ENCODE peak calls at places on chromosomes 13 and 19, in five cellular contexts. Y is stimulated activated CD4-positive, alpha-beta T cell treated with anti-CD3 and anti-CD28 coated beads, TNF-alpha, amount 100 ng/mL, for 24 hours; M is AG08396; H is NCI-H1105 treated with DMSO at 0.1 percent for 48 hours; I is activated CD4-positive, alpha-beta T cell treated with anti-CD3 and anti-CD28 coated beads, Interleukin-2, amount 50 U/mL, for 1 hour. Q is an unnamed sample.

GRCh38 chr13:24864579-24864978 is 100.6 kb downstream of the RNF17 start:
- DNase-seq in H (no peak), M (no peak), I (no peak), Y (no peak), Q (no peak)

GRCh38 chr13:111328803-111329410 is 8.5 kb downstream of the TEX29 start:
- DNase-seq in M (no peak), Y (no peak), I (no peak), H (no peak), Q (no peak)

GRCh38 chr19:45645068-45645630 is 6.0 kb upstream of the EML2 start:
- DNase-seq in M (no peak), Y (no peak), I (no peak), H (no peak), Q (no peak)

GRCh38 chr13:48504606-48505369 is 28.1 kb downstream of the RCBTB2 start:
- DNase-seq in H (no peak), M (no peak), Y (no peak), I (no peak), Q (no peak)

GRCh38 chr13:80444240-80445015 is 103.5 kb upstream of the SPRY2 start:
- DNase-seq in M (no peak), I (no peak), H (no peak), Y (no peak), Q (no peak)

GRCh38 chr19:5676105-5676671 is 4.1 kb downstream of the MICOS13 start:
- DNase-seq in H (no peak), M (no peak), I (no peak), Y (no peak), Q (no peak)

GRCh38 chr13:26653310-26653709 is 95.8 kb downstream of the WASF3 start:
- DNase-seq in I (no peak), Y (no peak), H (no peak), M (peak), Q (peak)

GRCh38 chr13:74889321-74889720 is 592.6 kb downstream of the TBC1D4 start:
- DNase-seq in H (peak), I (no peak), Y (no peak), M (no peak), Q (no peak)

GRCh38 chr19:48393559-48394330 is at the start of gene GRIN2D:
- DNase-seq in I (peak), H (no peak), M (peak), Y (no peak), Q (no peak)

GRCh38 chr13:113546571-113547247 is 37.8 kb upstream of the TFDP1 start:
- DNase-seq in M (peak), I (no peak), Y (no peak), H (no peak), Q (no peak)

GRCh38 chr19:12838893-12839656 is 760 bp downstream of the MAST1 start:
- DNase-seq in H (no peak), Y (no peak), M (no peak), I (no peak), Q (no peak)

GRCh38 chr19:3135961-3136683 is at the start of gene GNA15:
- DNase-seq in Y (no peak), M (no peak), I (peak), H (no peak), Q (no peak)

GRCh38 chr13:42146359-42146758 is 97.9 kb downstream of the DGKH start:
- DNase-seq in I (no peak), Y (no peak), H (no peak), M (no peak), Q (no peak)

GRCh38 chr19:7679017-7679720 is 1.5 kb upstream of the TRAPPC5 start:
- DNase-seq in H (peak), I (peak), Y (peak), M (no peak), Q (no peak)

GRCh38 chr19:14381689-14382474 is 638 bp downstream of the ADGRE5 start:
- DNase-seq in M (peak), Y (peak), I (peak), H (no peak), Q (peak)

GRCh38 chr13:90696254-90696653 is 651.2 kb upstream of the MIR17HG start:
- DNase-seq in M (no peak), Y (no peak), H (no peak), I (no peak), Q (no peak)

GRCh38 chr13:88919970-88920628 is 1248.9 kb downstream of the SLITRK5 start:
- DNase-seq in H (no peak), M (no peak), I (no peak), Y (no peak), Q (no peak)

GRCh38 chr13:29817604-29818378 is 32.6 kb downstream of the UBL3 start:
- DNase-seq in M (no peak), H (no peak), Y (no peak), I (no peak), Q (no peak)

GRCh38 chr13:76799696-76800095 is 86.5 kb downstream of the KCTD12 start:
- DNase-seq in H (peak), Y (no peak), M (no peak), I (no peak), Q (no peak)

GRCh38 chr13:72886272-72887062 is 104.5 kb downstream of the PIBF1 start:
- DNase-seq in M (no peak), I (no peak), H (no peak), Y (no peak), Q (no peak)

GRCh38 chr19:31263317-31263716 is 85.9 kb downstream of the TSHZ3 start:
- DNase-seq in Y (no peak), I (no peak), M (no peak), H (no peak), Q (no peak)

GRCh38 chr13:94054159-94054558 is 425.3 kb downstream of the DCT start:
- DNase-seq in Y (no peak), I (peak), H (no peak), M (no peak), Q (no peak)

GRCh38 chr13:33446821-33447481 is 161.4 kb upstream of the STARD13 start:
- DNase-seq in I (no peak), M (no peak), Y (no peak), H (no peak), Q (no peak)

GRCh38 chr13:109605846-109606245 is 180.5 kb downstream of the IRS2 start:
- DNase-seq in Y (no peak), H (no peak), I (no peak), M (no peak), Q (no peak)

GRCh38 chr13:111491659-111492058 is 171.2 kb downstream of the TEX29 start:
- DNase-seq in Y (no peak), H (no peak), I (no peak), M (no peak), Q (no peak)

GRCh38 chr19:37059142-37059541 is 19.1 kb upstream of the ZNF420 start:
- DNase-seq in Y (no peak), H (no peak), M (no peak), I (no peak), Q (no peak)

GRCh38 chr13:46633416-46633815 is 80.4 kb downstream of the LRCH1 start:
- DNase-seq in M (peak), Y (no peak), H (no peak), I (no peak), Q (peak)

GRCh38 chr13:31824705-31825512 is 85.6 kb downstream of the RXFP2 start:
- DNase-seq in M (no peak), I (no peak), H (no peak), Y (no peak), Q (no peak)

GRCh38 chr13:27374650-27375049 is 49.8 kb upstream of the GTF3A start:
- DNase-seq in Y (peak), I (peak), M (peak), H (peak), Q (peak)

GRCh38 chr13:43113603-43114002 is 90.2 kb downstream of the DNAJC15 start:
- DNase-seq in M (peak), I (no peak), H (no peak), Y (no peak), Q (no peak)

GRCh38 chr19:9945319-9945966 is 9.1 kb upstream of the OLFM2 start:
- DNase-seq in M (peak), H (no peak), Y (no peak), I (no peak), Q (peak)

GRCh38 chr19:2511991-2512390 is 36.1 kb downstream of the GADD45B start:
- DNase-seq in Y (no peak), M (peak), H (no peak), I (no peak), Q (no peak)

GRCh38 chr19:39327990-39328705 is 7.5 kb upstream of the LRFN1 start:
- DNase-seq in M (peak), I (peak), Y (peak), H (peak), Q (peak)

GRCh38 chr19:1608414-1609391 is 3.4 kb upstream of the UQCR11 start:
- DNase-seq in M (no peak), Y (no peak), H (no peak), I (peak), Q (no peak)

GRCh38 chr19:6211632-6212402 is 68.0 kb downstream of the MLLT1 start:
- DNase-seq in M (peak), I (no peak), H (no peak), Y (no peak), Q (no peak)

GRCh38 chr13:30898721-30899188 is 7.3 kb upstream of the MEDAG start:
- DNase-seq in H (no peak), Y (no peak), M (peak), I (no peak), Q (peak)

Q was measured in MG63.